ENCODE peak calls at places on chromosomes 6 and 20, in eight cellular contexts. B, X, D, Z, H, L, I and N are unnamed samples.
A peak's percentile ranks its signal among the peaks of the same experiment; 100 is the strongest.

GRCh38 chr20:34030453-34030852 is 36.7 kb downstream of the RALY start:
- DNase-seq in Z (no peak), L (no peak), B (no peak), X (no peak), H (no peak), I (no peak), D (no peak), N (no peak)

GRCh38 chr6:150813993-150814359 is 51.5 kb upstream of the MTHFD1L start:
- DNase-seq in H (no peak), D (no peak), L (no peak), Z (peak; percentile 54), B (no peak), X (no peak), I (peak; percentile 55), N (peak; percentile 22)

GRCh38 chr20:10605547-10606195 is 68.1 kb downstream of the JAG1 start:
- DNase-seq in H (no peak), D (no peak), Z (no peak), I (no peak), X (no peak), L (no peak), B (no peak), N (no peak)

GRCh38 chr6:139768196-139768595 is 393.7 kb upstream of the CITED2 start:
- DNase-seq in X (no peak), D (no peak), B (no peak), I (no peak), H (no peak), L (no peak), Z (no peak), N (no peak)

GRCh38 chr6:35096129-35096852 is 44.8 kb downstream of the TCP11 start:
- DNase-seq in I (no peak), H (no peak), D (peak; percentile 90), B (no peak), Z (peak; percentile 69), X (peak; percentile 68), L (no peak), N (peak; percentile 84)

GRCh38 chr6:96016781-96017180 is 1.0 kb downstream of the FUT9 start:
- DNase-seq in B (no peak), H (no peak), Z (no peak), L (no peak), X (no peak), I (no peak), D (peak; percentile 45), N (no peak)

GRCh38 chr20:49276201-49276894 is 1.5 kb downstream of the ZNFX1 start:
- DNase-seq in I (peak; percentile 60), D (peak; percentile 81), B (peak; percentile 61), X (peak; percentile 72), Z (peak; percentile 82), H (no peak), L (no peak), N (peak; percentile 80)

GRCh38 chr6:11615214-11615602 is 77.7 kb downstream of the TMEM170B start:
- DNase-seq in Z (no peak), I (no peak), H (no peak), L (no peak), D (no peak), B (no peak), X (peak; percentile 50), N (peak; percentile 51)

GRCh38 chr6:142802124-142802523 is 142.9 kb downstream of the HIVEP2 start:
- DNase-seq in B (no peak), I (no peak), D (no peak), X (peak; percentile 81), H (no peak), Z (peak; percentile 84), L (peak; percentile 50), N (peak; percentile 67)

GRCh38 chr20:62914436-62914835 is 11.9 kb downstream of the DIDO1 start:
- DNase-seq in L (no peak), H (no peak), X (no peak), D (no peak), B (no peak), Z (no peak), I (no peak), N (no peak)

GRCh38 chr6:140542858-140543257 is 1168.4 kb upstream of the CITED2 start:
- DNase-seq in B (no peak), D (peak; percentile 63), H (no peak), L (no peak), Z (no peak), X (no peak), I (no peak), N (no peak)

GRCh38 chr20:44142416-44142815 is 44.6 kb downstream of the JPH2 start:
- DNase-seq in X (no peak), D (no peak), L (no peak), H (no peak), Z (no peak), I (no peak), B (no peak), N (no peak)

GRCh38 chr6:52371656-52372151 is 9.8 kb downstream of the PAQR8 start:
- DNase-seq in X (no peak), I (no peak), L (no peak), H (no peak), Z (no peak), D (no peak), B (no peak), N (no peak)

GRCh38 chr6:14751645-14752173 is 494.2 kb upstream of the JARID2 start:
- DNase-seq in H (no peak), X (no peak), D (no peak), Z (no peak), I (no peak), B (no peak), L (no peak), N (no peak)

GRCh38 chr6:118319890-118320289 is 228.2 kb upstream of the PLN start:
- DNase-seq in L (peak; percentile 8), D (peak; percentile 55), B (no peak), I (no peak), X (no peak), Z (no peak), H (no peak), N (no peak)

GRCh38 chr20:36802326-36803223 is 29.0 kb upstream of the DSN1 start:
- DNase-seq in L (no peak), D (no peak), B (no peak), I (no peak), Z (peak; percentile 38), X (peak; percentile 29), H (no peak), N (no peak)

GRCh38 chr6:13766201-13766634 is 48.1 kb downstream of the MCUR1 start:
- DNase-seq in X (peak; percentile 70), Z (peak; percentile 62), H (no peak), I (no peak), D (no peak), B (no peak), L (peak; percentile 56), N (no peak)

GRCh38 chr20:4932061-4932460 is 69.2 kb downstream of the SLC23A2 start:
- DNase-seq in B (no peak), H (no peak), Z (no peak), I (no peak), D (no peak), X (no peak), L (no peak), N (no peak)

GRCh38 chr6:116971959-116972358 is 94.9 kb downstream of the RFX6 start:
- DNase-seq in I (peak; percentile 30), L (no peak), B (peak; percentile 50), X (peak; percentile 17), Z (no peak), D (peak; percentile 49), H (no peak), N (peak; percentile 37)

GRCh38 chr20:57434390-57434700 is 43.1 kb downstream of the RBM38 start:
- DNase-seq in H (no peak), B (peak; percentile 69), Z (no peak), I (no peak), L (no peak), X (no peak), D (no peak), N (no peak)

GRCh38 chr6:125300992-125301434 is 754 bp downstream of the HDDC2 start:
- DNase-seq in Z (no peak), H (no peak), D (no peak), L (no peak), X (no peak), B (no peak), I (peak; percentile 25), N (peak; percentile 26)

GRCh38 chr6:113936093-113936934 is 34.6 kb downstream of the HDAC2 start:
- DNase-seq in X (peak; percentile 73), D (peak; percentile 60), Z (peak; percentile 55), H (no peak), L (no peak), I (peak; percentile 37), B (peak; percentile 60), N (peak; percentile 86)

GRCh38 chr20:208937-209566 is 18.0 kb upstream of the DEFB129 start:
- DNase-seq in D (peak; percentile 54), L (no peak), I (peak; percentile 28), H (no peak), Z (peak; percentile 42), B (peak; percentile 53), X (peak; percentile 12), N (peak; percentile 66)

GRCh38 chr20:56001106-56001785 is 4.1 kb downstream of the CBLN4 start:
- DNase-seq in Z (no peak), H (no peak), X (no peak), B (no peak), I (no peak), L (no peak), D (no peak), N (no peak)

GRCh38 chr20:12816009-12816408 is 192.8 kb upstream of the SPTLC3 start:
- DNase-seq in H (no peak), L (no peak), B (no peak), D (no peak), I (no peak), X (no peak), Z (no peak), N (no peak)

GRCh38 chr6:4677011-4677750 is 99.0 kb upstream of the CDYL start:
- DNase-seq in D (no peak), L (no peak), I (no peak), X (no peak), H (no peak), B (no peak), Z (no peak), N (no peak)

GRCh38 chr6:4349931-4350330 is 214.6 kb upstream of the ECI2 start:
- DNase-seq in Z (no peak), D (no peak), X (no peak), H (no peak), B (no peak), I (no peak), L (no peak), N (no peak)

GRCh38 chr20:45959126-45959525 is 12.9 kb downstream of the ZNF335 start:
- DNase-seq in Z (no peak), H (no peak), D (no peak), I (no peak), L (no peak), X (no peak), B (no peak), N (no peak)

GRCh38 chr6:80472276-80472675 is 365.8 kb downstream of the BCKDHB start:
- DNase-seq in H (no peak), I (no peak), D (no peak), X (no peak), B (no peak), L (no peak), Z (no peak), N (no peak)

GRCh38 chr6:136646377-136646776 is 96.2 kb upstream of the MAP7 start:
- DNase-seq in I (no peak), L (no peak), D (no peak), B (no peak), H (no peak), X (no peak), Z (no peak), N (no peak)

GRCh38 chr6:38713812-38714211 is 1.3 kb upstream of the DNAH8 start:
- DNase-seq in B (no peak), X (no peak), Z (no peak), L (no peak), D (no peak), H (no peak), I (no peak), N (peak; percentile 43)